ENCODE peak calls at places on chromosome 15, in four cellular contexts. R, Z, B and A are unnamed samples.

GRCh38 chr15:94327356-94327936 is 96.1 kb downstream of the MCTP2 start:
- DNase-seq in B (no peak), R (no peak), Z (peak), A (peak)

GRCh38 chr15:76217029-76217866 is 94.0 kb downstream of the ETFA start:
- DNase-seq in B (no peak), R (no peak), Z (peak), A (no peak)

GRCh38 chr15:83845230-83845629 is 191.3 kb downstream of the ADAMTSL3 start:
- DNase-seq in R (no peak), B (no peak), Z (peak), A (no peak)

GRCh38 chr15:55846108-55846707 is 103.3 kb upstream of the PRTG start:
- DNase-seq in B (peak), R (no peak), Z (peak), A (peak)

GRCh38 chr15:80970018-80970657 is 19.5 kb downstream of the MESD start:
- DNase-seq in R (peak), B (peak), Z (peak), A (peak)

GRCh38 chr15:98063311-98063710 is 102.8 kb downstream of the ARRDC4 start:
- DNase-seq in R (no peak), Z (no peak), B (no peak), A (no peak)

GRCh38 chr15:38991126-38991525 is 426.5 kb upstream of the RASGRP1 start:
- DNase-seq in Z (peak), R (no peak), B (no peak), A (no peak)

GRCh38 chr15:44102675-44103254 is 92.3 kb downstream of the FRMD5 start:
- DNase-seq in Z (peak), R (no peak), B (peak), A (no peak)

GRCh38 chr15:99010743-99011142 is 3.2 kb upstream of the PGPEP1L start:
- DNase-seq in B (no peak), R (no peak), Z (no peak), A (no peak)

GRCh38 chr15:39275066-39275465 is 305.8 kb upstream of the THBS1 start:
- DNase-seq in B (no peak), Z (no peak), R (no peak), A (no peak)

GRCh38 chr15:72195101-72195511 is 2.5 kb downstream of the GRAMD2A start:
- DNase-seq in R (no peak), B (no peak), Z (no peak), A (no peak)

GRCh38 chr15:78909791-78910228 is 35.0 kb downstream of the CTSH start:
- DNase-seq in B (no peak), R (no peak), Z (peak), A (peak)

GRCh38 chr15:45648521-45649200 is 13.8 kb downstream of the SQOR start:
- DNase-seq in R (no peak), B (no peak), Z (peak), A (no peak)

GRCh38 chr15:47727676-47728075 is 10.4 kb downstream of the SEMA6D start:
- DNase-seq in B (no peak), Z (no peak), R (no peak), A (no peak)

GRCh38 chr15:85312486-85312885 is 67.9 kb upstream of the AKAP13 start:
- DNase-seq in Z (peak), B (no peak), R (no peak), A (no peak)

GRCh38 chr15:27906802-27907201 is 192.3 kb downstream of the OCA2 start:
- DNase-seq in R (no peak), Z (no peak), B (no peak), A (no peak)

GRCh38 chr15:42110367-42110766 is 16.0 kb upstream of the PLA2G4D start:
- DNase-seq in B (no peak), R (no peak), Z (no peak), A (no peak)

GRCh38 chr15:65286704-65287514 is at the start of gene PARP16:
- DNase-seq in B (peak), Z (peak), R (peak), A (peak)
- TF ChIP-seq CTCF in B (peak), Z (no peak), R (peak), A (peak)

GRCh38 chr15:23420806-23421575 is 26.1 kb downstream of the GOLGA6L2 start:
- DNase-seq in R (no peak), B (no peak), Z (peak), A (no peak)
- TF ChIP-seq CTCF in R (no peak), B (no peak), Z (no peak), A (no peak)

GRCh38 chr15:92205255-92205739 is 188.4 kb upstream of the ST8SIA2 start:
- DNase-seq in B (no peak), R (no peak), Z (no peak), A (peak)
- TF ChIP-seq CTCF in B (no peak), R (no peak), Z (no peak), A (peak)

DNA sequence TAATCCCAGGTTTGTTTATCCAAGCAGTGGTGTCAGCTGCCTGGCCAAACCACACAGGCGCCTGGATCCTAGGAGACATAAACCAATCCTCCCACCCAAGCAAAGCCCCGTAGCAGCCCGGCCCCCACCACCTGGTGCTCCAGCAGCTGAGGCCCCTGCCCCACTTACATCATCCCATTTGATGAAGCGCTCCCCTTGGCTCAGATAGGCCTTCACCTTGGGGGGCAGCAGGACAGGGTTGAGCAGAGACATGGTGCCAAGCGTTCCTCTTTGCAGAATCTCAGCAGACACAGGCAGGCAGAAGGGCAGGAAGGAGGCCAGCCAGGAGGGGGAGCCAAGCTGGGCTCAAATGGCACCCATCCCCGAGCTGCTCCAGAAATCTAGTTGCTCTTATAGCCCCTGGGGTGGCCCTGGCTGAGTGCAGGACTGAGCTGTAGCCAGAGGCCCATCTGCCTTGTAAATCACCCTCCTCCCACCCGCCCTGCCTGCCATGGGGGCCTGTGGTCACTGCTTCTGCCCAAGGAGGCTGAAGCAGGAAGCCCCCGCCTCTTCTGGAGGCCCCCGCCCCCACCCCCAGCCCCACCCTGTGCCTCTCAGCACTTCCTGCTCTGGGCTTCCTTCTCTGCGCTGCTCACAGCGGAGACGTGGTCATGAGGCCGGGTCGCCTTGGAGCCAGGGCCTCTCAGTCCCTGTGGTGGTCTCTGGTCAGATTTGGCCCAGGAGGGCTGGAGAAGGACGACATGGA is at the start of gene PLCB2:
- DNase-seq in R (no peak), B (peak), Z (no peak), A (peak)
- TF ChIP-seq CTCF in R (peak), B (no peak), Z (no peak), A (peak)

GRCh38 chr15:73951044-73951561 is 24.8 kb downstream of the LOXL1 start:
- DNase-seq in B (peak), Z (peak), R (peak), A (peak)
- TF ChIP-seq CTCF in B (peak), Z (peak), R (peak), A (peak)